ENCODE peak calls at places on chromosomes 12 and 14, in ten cellular contexts. K is CD4-positive, alpha-beta T cell; Y is fibroblast of lung; Q is NCI-H1105 treated with DMSO at 0.1 percent for 48 hours; E is ecto neural progenitor cell; D is RWPE1; R is D341Med; B is stimulated activated CD4-positive, alpha-beta T cell treated with anti-CD3 and anti-CD28 coated beads, Interleukin-2, amount 100 ng/mL, for 24 hours; A is dorsolateral prefrontal cortex; I is H54. Z is an unnamed sample.

GRCh38 chr14:55500219-55500701 is 59.8 kb upstream of the TBPL2 start:
- DNase-seq in K (no peak), Y (no peak), Q (no peak), E (no peak), D (no peak), R (no peak), B (no peak), A (no peak), I (no peak), Z (no peak)

GRCh38 chr12:26636710-26637328 is 196.2 kb downstream of the ITPR2 start:
- DNase-seq in K (no peak), Y (peak), Q (no peak), E (no peak), D (peak), R (no peak), B (no peak), A (no peak), I (no peak), Z (no peak)

GRCh38 chr14:67859169-67859749 is 39.7 kb downstream of the RAD51B start:
- DNase-seq in K (no peak), Y (no peak), Q (no peak), E (no peak), D (no peak), R (no peak), B (no peak), A (no peak), I (no peak), Z (no peak)

GRCh38 chr12:51744235-51744634 is 104.3 kb downstream of the FIGNL2 start:
- DNase-seq in K (no peak), Y (peak), Q (no peak), E (no peak), D (no peak), R (no peak), B (no peak), A (no peak), I (no peak), Z (no peak)

GRCh38 chr12:71755146-71755892 is 656 bp downstream of the RAB21 start:
- DNase-seq in K (peak), Y (peak), Q (peak), E (no peak), D (peak), R (peak), B (peak), A (peak), I (peak), Z (peak)

GRCh38 chr12:99505805-99506204 is 141.7 kb upstream of the GARIN6 start:
- DNase-seq in K (no peak), Y (peak), Q (no peak), E (no peak), D (no peak), R (no peak), B (no peak), A (no peak), I (no peak), Z (no peak)

GRCh38 chr14:44529026-44529425 is 21.9 kb upstream of the FSCB start:
- DNase-seq in K (no peak), Y (peak), Q (no peak), E (no peak), D (no peak), R (no peak), B (no peak), A (no peak), I (no peak), Z (no peak)

GRCh38 chr14:24965934-24966593 is 83.9 kb downstream of the STXBP6 start:
- DNase-seq in K (no peak), Y (peak), Q (no peak), E (no peak), D (no peak), R (no peak), B (no peak), A (peak), I (peak), Z (peak)

GRCh38 chr12:115251727-115252126 is 567.8 kb upstream of the TBX3 start:
- DNase-seq in K (no peak), Y (peak), Q (no peak), E (no peak), D (peak), R (no peak), B (no peak), A (no peak), I (no peak), Z (peak)

GRCh38 chr12:68911197-68911718 is 21.7 kb downstream of the CPM start:
- DNase-seq in K (no peak), Y (no peak), Q (no peak), E (no peak), D (no peak), R (no peak), B (no peak), A (no peak), I (no peak), Z (peak)

GRCh38 chr12:42426733-42427132 is 100.8 kb downstream of the PPHLN1 start:
- DNase-seq in K (no peak), Y (peak), Q (no peak), E (no peak), D (peak), R (no peak), B (no peak), A (no peak), I (peak), Z (peak)

GRCh38 chr12:8953773-8954402 is 4.4 kb upstream of the M6PR start:
- DNase-seq in K (no peak), Y (no peak), Q (no peak), E (no peak), D (no peak), R (no peak), B (peak), A (no peak), I (no peak), Z (peak)

GRCh38 chr12:92615703-92616102 is 87.1 kb upstream of the PLEKHG7 start:
- DNase-seq in K (no peak), Y (no peak), Q (no peak), E (no peak), D (peak), R (no peak), B (no peak), A (no peak), I (no peak), Z (no peak)

GRCh38 chr14:102590667-102591099 is 1.8 kb upstream of the RCOR1 start:
- DNase-seq in K (no peak), Y (peak), Q (no peak), E (no peak), D (peak), R (no peak), B (no peak), A (no peak), I (peak), Z (peak)